ENCODE peak calls at places on chromosomes 16 and 17, in eight cellular contexts. O is activated CD4-positive, alpha-beta T cell treated with anti-CD3 and anti-CD28 coated beads, Interleukin-2, amount 50 U/mL, for 48 hours; E is stimulated activated CD8-positive, alpha-beta memory T cell treated with anti-CD3 and anti-CD28 coated beads, Interleukin-12 subunit alpha, Interleukin-12 subunit beta, amount 100 ng/mL, for 4 hours; J is activated CD8-positive, alpha-beta memory T cell treated with anti-CD3 and anti-CD28 coated beads for 48 hours; T is fibroblast of the aortic adventitia; Z is activated T-helper 1 cell treated with anti-CD3 and anti-CD28 coated beads, Interleukin-2, amount 50 U/mL, for 16 hours; Q is stimulated activated CD4-positive, alpha-beta T cell treated with anti-CD3 and anti-CD28 coated beads, Interleukin-12 subunit alpha, Interleukin-12 subunit beta, amount 100 ng/mL, for 4 hours; P is left ventricle myocardium inferior. H is an unnamed sample.

GRCh38 chr17:48544356-48545021 is 420 bp downstream of the HOXB2 start:
- DNase-seq in O (peak; percentile 42), J (no peak), Q (no peak), Z (no peak), T (peak; percentile 93), P (peak; percentile 85), E (no peak), H (no peak)

GRCh38 chr16:14283786-14284185 is 212.7 kb downstream of the MRTFB start:
- DNase-seq in T (no peak), E (no peak), O (no peak), P (no peak), J (no peak), Q (no peak), Z (no peak), H (no peak)

GRCh38 chr17:67058036-67058435 is 13.7 kb downstream of the CACNG1 start:
- DNase-seq in O (no peak), P (no peak), E (no peak), T (no peak), Q (no peak), J (no peak), Z (no peak), H (no peak)

GRCh38 chr17:45170280-45170975 is 8.8 kb downstream of the HEXIM2 start:
- DNase-seq in O (no peak), P (no peak), T (no peak), Q (no peak), J (no peak), Z (no peak), E (no peak), H (no peak)

GRCh38 chr16:86134802-86135461 is 236.0 kb downstream of the IRF8 start:
- DNase-seq in E (no peak), Z (no peak), J (no peak), P (no peak), O (no peak), Q (no peak), T (peak; percentile 69), H (no peak)

GRCh38 chr17:80969030-80969673 is 22.5 kb upstream of the CHMP6 start:
- DNase-seq in O (no peak), E (no peak), Q (no peak), P (no peak), J (no peak), Z (no peak), T (no peak), H (no peak)

GRCh38 chr16:83248735-83249469 is 558.9 kb upstream of the HSBP1 start:
- DNase-seq in Z (no peak), J (no peak), Q (no peak), T (peak; percentile 27), P (no peak), O (no peak), E (no peak), H (no peak)

GRCh38 chr17:29143894-29144293 is 36.3 kb downstream of the MYO18A start:
- DNase-seq in E (no peak), Q (no peak), J (no peak), T (peak; percentile 32), P (no peak), O (no peak), Z (no peak), H (peak; percentile 80)

GRCh38 chr17:64998436-64999190 is 57.9 kb downstream of the GNA13 start:
- DNase-seq in J (no peak), Z (no peak), Q (no peak), O (no peak), E (no peak), P (no peak), T (no peak), H (peak; percentile 62)

GRCh38 chr16:67249762-67250327 is 1.1 kb downstream of the SLC9A5 start:
- DNase-seq in T (no peak), E (no peak), Z (no peak), Q (no peak), J (no peak), O (no peak), P (no peak), H (no peak)

GRCh38 chr17:15255713-15256454 is 9.2 kb downstream of the PMP22 start:
- DNase-seq in T (peak; percentile 53), O (no peak), Z (no peak), P (no peak), Q (no peak), E (no peak), J (no peak), H (no peak)

GRCh38 chr17:28991779-28992178 is 14.1 kb downstream of the SEZ6 start:
- DNase-seq in J (no peak), Q (no peak), O (no peak), T (no peak), E (no peak), Z (no peak), P (no peak), H (no peak)

GRCh38 chr17:17792551-17793377 is 44.0 kb downstream of the SREBF1 start:
- DNase-seq in O (peak; percentile 38), Z (no peak), E (no peak), Q (peak; percentile 21), P (no peak), J (no peak), T (peak; percentile 60), H (no peak)

GRCh38 chr17:40110026-40110425 is 9.6 kb upstream of the NR1D1 start:
- DNase-seq in J (no peak), Q (no peak), O (no peak), P (no peak), Z (no peak), E (no peak), T (no peak), H (no peak)

GRCh38 chr17:77611791-77612466 is 346.6 kb upstream of the TNRC6C start:
- DNase-seq in Q (no peak), E (no peak), T (no peak), P (no peak), Z (no peak), O (no peak), J (no peak), H (no peak)